ENCODE peak calls at places on chromosomes 2 and 18, in four cellular contexts. A is MM.1S, N is hepatocyte, I is PC-9. X is an unnamed sample.

GRCh38 chr2:234133004-234133403 is 82.5 kb downstream of the SPP2 start:
- DNase-seq in I (no peak), A (no peak), N (no peak), X (peak; percentile 49)

GRCh38 chr18:28594034-28594433 is 417.1 kb upstream of the CDH2 start:
- DNase-seq in I (no peak), N (no peak), A (no peak), X (peak; percentile 69)

GRCh38 chr18:1498216-1498615 is 593.5 kb downstream of the ADCYAP1 start:
- DNase-seq in I (no peak), N (no peak), A (no peak), X (no peak)

GRCh38 chr2:66578067-66578852 is 143.3 kb downstream of the MEIS1 start:
- DNase-seq in A (no peak), N (peak; percentile 24), I (no peak), X (no peak)

GRCh38 chr2:231613655-231614558 is 21.2 kb downstream of the TEX44 start:
- DNase-seq in A (peak; percentile 88), I (peak; percentile 95), N (peak; percentile 95), X (peak; percentile 90)

GRCh38 chr2:112688086-112688880 is 32.5 kb upstream of the NT5DC4 start:
- DNase-seq in I (no peak), N (no peak), A (no peak), X (peak; percentile 36)

GRCh38 chr2:212109792-212110680 is 428.6 kb downstream of the ERBB4 start:
- DNase-seq in N (peak; percentile 19), I (no peak), A (no peak), X (no peak)

GRCh38 chr2:239742377-239742776 is 282.8 kb downstream of the NDUFA10 start:
- DNase-seq in I (no peak), N (no peak), A (no peak), X (no peak)

GRCh38 chr2:205734436-205734835 is 52.1 kb downstream of the NRP2 start:
- DNase-seq in I (peak; percentile 24), N (peak; percentile 73), A (no peak), X (peak; percentile 87)

GRCh38 chr2:126890136-126890961 is 8.3 kb upstream of the TEX51 start:
- DNase-seq in N (no peak), I (no peak), A (no peak), X (no peak)

GRCh38 chr2:186427970-186428369 is 58.1 kb upstream of the ZC3H15 start:
- DNase-seq in I (no peak), A (no peak), N (no peak), X (no peak)

GRCh38 chr2:8680931-8681760 is 710 bp upstream of the ID2 start:
- DNase-seq in A (peak; percentile 86), N (peak; percentile 92), I (peak; percentile 20), X (peak; percentile 98)

GRCh38 chr2:101080214-101081068 is 70.7 kb downstream of the TBC1D8 start:
- DNase-seq in I (no peak), A (no peak), N (peak; percentile 39), X (no peak)

GRCh38 chr2:25651782-25652455 is 21.5 kb downstream of the DTNB start:
- DNase-seq in N (no peak), I (no peak), A (no peak), X (no peak)

GRCh38 chr18:48781041-48781989 is 169.4 kb downstream of the SMAD7 start:
- DNase-seq in N (peak; percentile 92), A (no peak), I (no peak), X (peak; percentile 83)

GRCh38 chr2:71609958-71610357 is 156.6 kb downstream of the DYSF start:
- DNase-seq in I (no peak), N (peak; percentile 49), A (peak; percentile 66), X (peak; percentile 63)

GRCh38 chr2:99975386-99975785 is 167.0 kb downstream of the AFF3 start:
- DNase-seq in I (no peak), A (no peak), N (no peak), X (peak; percentile 79)

GRCh38 chr2:237236188-237236587 is 150.5 kb downstream of the COPS8 start:
- DNase-seq in N (no peak), A (no peak), I (no peak), X (peak; percentile 74)

GRCh38 chr2:233463586-233463985 is 103.0 kb downstream of the USP40 start:
- DNase-seq in A (no peak), I (no peak), N (no peak), X (no peak)

GRCh38 chr2:36406296-36406695 is 50.7 kb downstream of the CRIM1 start:
- DNase-seq in A (no peak), I (no peak), N (no peak), X (no peak)

GRCh38 chr2:960064-960736 is 9.6 kb downstream of the SNTG2 start:
- DNase-seq in A (no peak), I (no peak), N (no peak), X (no peak)

GRCh38 chr18:24544141-24544498 is 83.7 kb downstream of the HRH4 start:
- DNase-seq in A (peak; percentile 10), I (no peak), N (peak; percentile 62), X (peak; percentile 62)

GRCh38 chr2:152098033-152098797 is 629 bp downstream of the CACNB4 start:
- DNase-seq in N (peak; percentile 51), A (no peak), I (peak; percentile 12), X (peak; percentile 55)

GRCh38 chr2:69918391-69918790 is 3.5 kb downstream of the MXD1 start:
- DNase-seq in A (no peak), I (no peak), N (no peak), X (no peak)

GRCh38 chr2:166802475-166802874 is 85.8 kb upstream of the XIRP2 start:
- DNase-seq in A (no peak), N (no peak), I (no peak), X (no peak)

GRCh38 chr18:2654828-2655152 is 736 bp upstream of the SMCHD1 start:
- DNase-seq in N (no peak), I (no peak), A (no peak), X (no peak)

GRCh38 chr18:1296237-1296636 is 391.6 kb downstream of the ADCYAP1 start:
- DNase-seq in A (no peak), I (no peak), N (no peak), X (no peak)

GRCh38 chr2:26846881-26847662 is 860 bp upstream of the DPYSL5 start:
- DNase-seq in A (no peak), I (no peak), N (peak; percentile 8), X (no peak)
- TF ChIP-seq EZH2 in A (peak; percentile 85), I (no peak), N (peak; percentile 68), X (peak; percentile 100)

DNA sequence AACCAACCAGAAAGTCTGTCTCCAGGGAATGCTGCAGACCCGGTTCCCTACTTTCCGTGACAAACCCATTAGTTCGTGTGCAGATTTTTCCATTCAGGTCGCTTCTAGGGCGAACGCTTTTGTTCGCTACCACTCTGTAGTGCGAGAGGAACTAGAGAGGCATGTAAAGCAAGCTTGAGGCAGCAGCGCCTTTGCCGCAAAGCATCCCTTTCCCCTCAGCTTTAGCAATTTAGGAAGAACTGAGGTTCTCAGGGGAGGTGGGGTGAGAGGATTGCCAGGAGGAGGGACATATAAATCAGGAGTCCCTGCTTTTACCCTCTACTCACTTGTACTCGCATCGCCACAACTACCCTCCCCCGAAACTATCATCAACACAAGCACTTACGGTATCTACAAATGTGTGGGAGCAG is 753 bp upstream of the ZNF804A start:
- DNase-seq in A (peak; percentile 29), N (peak; percentile 47), I (no peak), X (peak; percentile 82)
- H3K4me2 ChIP-seq in A (peak overlapping the region; percentile 66), N (peak overlapping the region; percentile 86), I (peak overlapping the region; percentile 60), X (peak overlapping the region; percentile 92)

DNA sequence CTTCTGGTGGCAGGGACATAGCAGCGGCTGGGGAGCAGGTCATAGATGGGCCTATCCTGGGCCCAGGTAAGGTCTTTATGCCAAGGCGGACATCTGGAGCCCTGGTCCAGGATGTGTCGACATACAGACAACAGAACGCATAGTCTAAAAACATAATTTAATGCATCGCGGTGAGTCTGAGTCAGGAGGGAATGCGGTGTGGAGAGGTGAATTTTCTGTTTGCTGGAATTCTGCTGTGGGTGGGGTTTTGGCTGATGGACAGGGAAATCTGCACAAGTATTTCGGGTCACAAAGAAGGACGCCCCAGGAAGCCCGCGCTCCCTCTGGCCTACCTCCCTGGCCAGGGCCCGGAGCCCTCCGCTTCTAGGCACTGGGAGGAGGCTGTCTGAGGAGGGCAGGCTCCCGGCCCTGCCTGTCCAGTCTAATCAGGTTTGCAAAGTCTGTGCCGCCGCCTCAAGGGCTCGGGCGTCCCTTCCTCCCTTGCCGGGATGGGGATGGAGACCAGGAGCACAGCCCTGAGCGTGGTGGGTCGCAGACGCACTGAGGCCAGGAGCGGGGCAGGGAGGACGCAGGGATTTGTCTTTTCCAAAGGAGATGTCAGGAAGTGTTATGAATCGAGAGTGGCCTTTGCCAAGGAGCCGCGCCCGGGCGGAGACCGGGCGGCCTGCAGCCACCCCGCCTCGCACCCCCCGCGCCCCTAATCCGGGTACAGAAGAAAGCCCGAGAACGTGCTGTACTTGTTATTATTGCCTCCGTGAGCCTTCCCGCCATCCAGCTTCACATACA is 2.3 kb downstream of the C1QL2 start:
- DNase-seq in N (peak; percentile 10), A (no peak), I (no peak), X (peak; percentile 11)
- TF ChIP-seq EZH2 in N (no peak), A (no peak), I (no peak), X (peak; percentile 21)

GRCh38 chr18:75070235-75070624 is 138.7 kb downstream of the PTGR3 start:
- DNase-seq in A (no peak), I (no peak), N (no peak), X (no peak)
- H3K4me2 ChIP-seq in A (no peak overlapping the region), I (peak overlapping the region; percentile 57), N (no peak overlapping the region), X (peak overlapping the region; percentile 42)

GRCh38 chr2:229715895-229716507 is 1.6 kb upstream of the DNER start:
- DNase-seq in I (peak; percentile 40), A (peak; percentile 56), N (peak; percentile 11), X (no peak)

GRCh38 chr2:229712125-229712524 is 2.2 kb downstream of the DNER start:
- DNase-seq in N (no peak), I (no peak), A (no peak), X (peak; percentile 11)

GRCh38 chr2:229714080-229714735 is at the start of gene DNER:
- DNase-seq in A (peak; percentile 67), I (peak; percentile 29), N (peak; percentile 60), X (peak; percentile 32)

GRCh38 chr2:229714736-229715541 is 584 bp upstream of the DNER start:
- DNase-seq in I (peak; percentile 43), A (peak; percentile 58), N (peak; percentile 86), X (peak; percentile 87)

DNA sequence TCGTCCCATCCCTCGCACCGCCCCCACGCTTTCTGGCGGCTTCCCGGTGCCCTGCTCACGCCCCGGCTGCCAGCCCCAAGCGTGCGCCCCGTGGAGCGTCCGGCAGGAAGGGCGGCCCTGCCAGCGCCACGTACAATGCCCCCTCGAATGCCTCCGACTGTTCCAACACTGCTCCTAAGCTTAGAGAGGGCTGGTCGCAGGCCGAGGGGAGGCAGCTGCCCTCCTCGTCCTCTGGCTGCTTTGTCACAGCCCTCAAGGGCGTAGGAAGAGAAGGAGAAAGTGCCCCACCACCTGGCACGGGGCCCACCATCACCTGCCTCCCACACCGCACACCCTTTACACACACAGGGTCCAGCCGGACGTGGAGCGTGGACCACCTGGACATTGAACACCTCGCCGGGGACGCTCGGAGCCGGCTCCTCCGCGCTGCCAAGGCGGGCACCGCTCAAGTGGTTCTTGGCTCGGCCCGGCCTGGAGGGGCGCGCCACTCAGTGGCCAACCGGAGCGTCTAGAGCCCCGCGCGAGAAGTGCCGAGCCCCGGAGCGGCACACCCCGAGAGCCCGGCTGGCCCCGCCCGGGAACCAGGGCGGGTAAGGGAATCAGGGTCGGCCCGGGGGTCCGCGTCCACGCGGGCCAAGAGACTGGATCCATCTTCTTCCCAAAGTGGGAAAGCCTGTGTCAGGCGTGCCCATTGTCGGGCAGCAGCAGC is 830 bp downstream of the DNER start:
- DNase-seq in N (peak; percentile 30), A (peak; percentile 44), I (no peak), X (peak; percentile 12)
- TF ChIP-seq EZH2 in N (peak; percentile 93), A (no peak), I (peak; percentile 85), X (peak; percentile 53)

X was measured in GM23248.